ENCODE peak calls at places on chromosomes 7 and 10, in seven cellular contexts. W, K, N, D, U, L and Q are unnamed samples.

GRCh38 chr7:48875300-48875916 is 48.9 kb upstream of the CDC14C start:
- DNase-seq in W (peak), K (no peak), N (no peak), D (no peak), U (peak), L (peak), Q (peak)

GRCh38 chr10:132677096-132677904 is 108.6 kb downstream of the NKX6-2 start:
- DNase-seq in W (no peak), K (no peak), N (no peak), D (no peak), U (no peak), L (peak), Q (no peak)

GRCh38 chr7:124752310-124752709 is 13.3 kb downstream of the GPR37 start:
- DNase-seq in W (no peak), K (peak), N (no peak), D (no peak), U (no peak), L (no peak), Q (no peak)

GRCh38 chr10:87771871-87772500 is 46.0 kb downstream of the ATAD1 start:
- DNase-seq in W (no peak), K (peak), N (no peak), D (no peak), U (peak), L (no peak), Q (no peak)

GRCh38 chr10:118958984-118959916 is 70.3 kb upstream of the NANOS1 start:
- DNase-seq in W (peak), K (peak), N (no peak), D (no peak), U (peak), L (no peak), Q (peak)

GRCh38 chr10:17430647-17431355 is 23.6 kb downstream of the ST8SIA6 start:
- DNase-seq in W (peak), K (peak), N (no peak), D (peak), U (peak), L (peak), Q (peak)

GRCh38 chr10:32298066-32298812 is 48.7 kb downstream of the EPC1 start:
- DNase-seq in W (no peak), K (peak), N (no peak), D (peak), U (peak), L (no peak), Q (no peak)

GRCh38 chr7:30359957-30360356 is 75.6 kb downstream of the ZNRF2 start:
- DNase-seq in W (no peak), K (no peak), N (no peak), D (no peak), U (no peak), L (no peak), Q (no peak)

GRCh38 chr7:54339074-54339473 is 203.1 kb upstream of the VSTM2A start:
- DNase-seq in W (peak), K (no peak), N (no peak), D (no peak), U (no peak), L (no peak), Q (no peak)

GRCh38 chr7:114214454-114214853 is 200.2 kb upstream of the FOXP2 start:
- DNase-seq in W (no peak), K (no peak), N (no peak), D (no peak), U (no peak), L (no peak), Q (no peak)

GRCh38 chr7:76352193-76352592 is 6.6 kb downstream of the YWHAG start:
- DNase-seq in W (no peak), K (peak), N (no peak), D (no peak), U (no peak), L (no peak), Q (no peak)

GRCh38 chr7:46291064-46291463 is 370.0 kb upstream of the IGFBP3 start:
- DNase-seq in W (no peak), K (peak), N (no peak), D (no peak), U (no peak), L (no peak), Q (no peak)

GRCh38 chr7:54956021-54956420 is 62.8 kb upstream of the EGFR start:
- DNase-seq in W (no peak), K (no peak), N (no peak), D (no peak), U (no peak), L (no peak), Q (no peak)

GRCh38 chr10:26697163-26697921 is at the start of gene PDSS1:
- DNase-seq in W (peak), K (peak), N (peak), D (peak), U (peak), L (peak), Q (peak)

GRCh38 chr10:30943451-30943850 is 88.2 kb downstream of the ZNF438 start:
- DNase-seq in W (no peak), K (no peak), N (no peak), D (no peak), U (no peak), L (no peak), Q (no peak)

GRCh38 chr10:31133628-31134302 is 102.1 kb upstream of the ZNF438 start:
- DNase-seq in W (peak), K (peak), N (no peak), D (no peak), U (no peak), L (peak), Q (peak)

GRCh38 chr10:34172936-34173533 is 642.1 kb downstream of the PARD3 start:
- DNase-seq in W (no peak), K (no peak), N (no peak), D (no peak), U (no peak), L (no peak), Q (no peak)

GRCh38 chr7:71721742-71722141 is 589.8 kb downstream of the GALNT17 start:
- DNase-seq in W (no peak), K (no peak), N (no peak), D (no peak), U (no peak), L (no peak), Q (no peak)

GRCh38 chr10:48215983-48216505 is 58.5 kb downstream of the FRMPD2 start:
- DNase-seq in W (no peak), K (no peak), N (no peak), D (no peak), U (no peak), L (no peak), Q (no peak)

GRCh38 chr7:86848226-86848625 is 204.5 kb downstream of the GRM3 start:
- DNase-seq in W (no peak), K (no peak), N (no peak), D (no peak), U (no peak), L (no peak), Q (no peak)

GRCh38 chr10:131806646-131807317 is 94.0 kb upstream of the PPP2R2D start:
- DNase-seq in W (no peak), K (no peak), N (no peak), D (no peak), U (no peak), L (no peak), Q (no peak)

GRCh38 chr10:6319119-6319518 is 116.4 kb downstream of the PFKFB3 start:
- DNase-seq in W (no peak), K (no peak), N (no peak), D (no peak), U (no peak), L (no peak), Q (no peak)

GRCh38 chr10:93073539-93074136 is at the start of gene CYP26A1:
- DNase-seq in W (no peak), K (no peak), N (no peak), D (no peak), U (peak), L (peak), Q (no peak)

GRCh38 chr7:28315565-28316420 is 96.5 kb upstream of the CREB5 start:
- DNase-seq in W (no peak), K (peak), N (no peak), D (no peak), U (no peak), L (no peak), Q (peak)

GRCh38 chr10:47230482-47230881 is 69.5 kb upstream of the GDF10 start:
- DNase-seq in W (no peak), K (no peak), N (no peak), D (no peak), U (no peak), L (no peak), Q (no peak)

GRCh38 chr10:132407243-132407746 is 10.3 kb downstream of the PWWP2B start:
- DNase-seq in W (peak), K (no peak), N (no peak), D (no peak), U (no peak), L (peak), Q (peak)

GRCh38 chr10:68087338-68088029 is 12.4 kb upstream of the HERC4 start:
- DNase-seq in W (peak), K (no peak), N (no peak), D (no peak), U (peak), L (no peak), Q (no peak)

DNA sequence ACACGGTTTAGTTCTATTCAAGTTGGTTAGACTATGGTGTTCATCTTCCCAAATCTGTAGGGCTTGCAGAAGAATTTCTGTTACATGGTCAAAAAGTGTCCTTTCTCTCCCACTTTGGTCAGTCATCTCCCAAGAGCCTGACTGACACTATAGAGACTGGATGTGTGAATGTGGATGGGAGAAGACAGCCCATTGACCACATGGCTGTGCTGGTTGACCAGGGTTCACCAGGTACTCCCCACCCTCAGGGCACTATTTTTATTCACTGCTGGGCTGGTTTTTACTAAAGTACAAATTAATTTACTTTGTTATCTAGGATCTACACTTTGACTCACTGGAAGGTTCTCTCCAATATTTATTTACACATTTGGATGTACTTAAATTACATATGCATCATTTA is 2.3 kb downstream of the ZNF804B start:
- DNase-seq in W (no peak), K (no peak), N (no peak), D (no peak), U (no peak), L (no peak), Q (peak)
- TF ChIP-seq POLR2A in W (no peak), K (no peak), N (no peak), D (no peak), U (no peak), L (no peak), Q (no peak)

GRCh38 chr10:102501201-102502028 is 1.1 kb downstream of the ACTR1A start:
- DNase-seq in W (no peak), K (peak), N (no peak), D (no peak), U (no peak), L (no peak), Q (no peak)
- TF ChIP-seq POLR2A in W (peak), K (peak), N (no peak), D (no peak), U (no peak), L (peak), Q (no peak)

GRCh38 chr10:70969188-70969587 is 80.8 kb upstream of the PCBD1 start:
- DNase-seq in W (no peak), K (no peak), N (no peak), D (no peak), U (no peak), L (no peak), Q (no peak)
- TF ChIP-seq POLR2A in W (no peak), K (no peak), N (no peak), D (no peak), U (no peak), L (no peak), Q (no peak)

GRCh38 chr10:3786295-3786981 is 1.4 kb upstream of the KLF6 start:
- DNase-seq in W (peak), K (peak), N (no peak), D (peak), U (peak), L (peak), Q (peak)
- TF ChIP-seq POLR2A in W (no peak), K (peak), N (peak), D (peak), U (peak), L (peak), Q (no peak)

GRCh38 chr10:585502-585901 is 104.0 kb downstream of the DIP2C start:
- DNase-seq in W (no peak), K (no peak), N (no peak), D (no peak), U (no peak), L (no peak), Q (no peak)

GRCh38 chr10:583433-583832 is 106.0 kb downstream of the DIP2C start:
- DNase-seq in W (no peak), K (no peak), N (no peak), D (no peak), U (no peak), L (no peak), Q (no peak)

GRCh38 chr10:576130-576465 is 113.4 kb downstream of the DIP2C start:
- DNase-seq in W (peak), K (peak), N (no peak), D (no peak), U (no peak), L (no peak), Q (peak)

GRCh38 chr10:581776-582330 is 107.6 kb downstream of the DIP2C start:
- DNase-seq in W (no peak), K (peak), N (no peak), D (no peak), U (no peak), L (no peak), Q (no peak)

DNA sequence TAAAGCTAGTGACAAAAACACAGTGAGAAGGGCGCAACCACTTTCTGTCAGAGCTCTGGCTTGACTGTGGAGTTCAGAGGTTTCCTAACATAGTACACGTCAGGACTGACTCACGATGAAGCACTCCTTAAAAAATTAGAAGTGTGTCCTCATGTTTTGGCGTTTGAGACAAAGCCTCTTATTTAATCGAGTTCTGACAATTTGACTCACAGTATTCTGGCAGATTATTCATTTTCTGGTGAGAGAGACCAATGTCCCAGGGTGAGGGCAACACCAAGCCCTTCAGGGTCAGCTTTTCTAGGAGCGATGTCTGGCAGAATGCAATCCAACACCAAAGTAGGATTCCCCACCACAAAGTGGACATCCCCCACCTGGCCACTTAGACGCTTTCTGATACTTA is 108.7 kb downstream of the DIP2C start:
- DNase-seq in W (no peak), K (peak), N (no peak), D (no peak), U (no peak), L (no peak), Q (no peak)
- TF ChIP-seq POLR2A in W (no peak), K (no peak), N (no peak), D (no peak), U (no peak), L (no peak), Q (no peak)

GRCh38 chr10:104299031-104299904 is 30.3 kb downstream of the GSTO2 start:
- DNase-seq in W (peak), K (peak), N (no peak), D (no peak), U (no peak), L (no peak), Q (no peak)

GRCh38 chr10:104300736-104301292 is 31.8 kb downstream of the GSTO2 start:
- DNase-seq in W (peak), K (peak), N (no peak), D (no peak), U (peak), L (no peak), Q (peak)

GRCh38 chr10:104297697-104298660 is 29.0 kb downstream of the GSTO2 start:
- DNase-seq in W (no peak), K (peak), N (no peak), D (no peak), U (no peak), L (no peak), Q (no peak)

GRCh38 chr10:104301907-104302690 is 33.1 kb downstream of the GSTO2 start:
- DNase-seq in W (no peak), K (peak), N (no peak), D (no peak), U (no peak), L (no peak), Q (no peak)

DNA sequence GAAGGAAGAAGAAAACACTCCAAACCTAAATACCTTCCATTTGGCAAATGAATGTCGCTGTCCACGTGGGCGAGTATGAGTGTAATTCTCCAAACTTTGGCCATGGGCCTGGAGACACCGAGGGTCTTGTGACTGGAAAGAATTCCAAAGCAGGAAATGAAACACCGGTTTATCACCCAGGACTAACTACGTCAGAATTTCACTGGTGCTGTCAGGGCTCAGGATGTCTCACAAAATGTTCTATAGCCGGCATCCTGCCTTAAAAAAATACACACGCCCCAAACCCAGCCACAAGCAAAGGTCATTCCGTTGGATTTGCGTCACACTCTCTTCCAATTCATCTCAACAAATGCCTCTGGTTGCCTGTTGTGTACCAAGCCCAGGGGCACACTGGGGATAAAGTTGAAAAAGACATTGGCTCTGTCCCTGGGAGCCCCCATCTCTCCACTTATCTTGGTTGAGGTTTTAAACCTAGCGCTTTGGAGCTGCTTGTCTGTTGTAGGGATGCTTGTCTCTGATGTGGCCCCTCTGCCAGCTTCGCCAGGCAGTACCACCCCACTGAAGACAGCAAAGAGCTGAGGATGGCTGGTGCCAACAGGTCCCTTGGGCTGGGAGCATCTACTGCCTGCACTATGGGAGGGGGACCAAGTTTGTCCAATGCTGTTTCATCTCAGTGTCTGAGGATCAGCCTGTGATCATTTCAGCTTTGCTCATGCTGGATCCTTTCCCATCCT is 31.2 kb downstream of the GSTO2 start:
- DNase-seq in W (peak), K (peak), N (no peak), D (no peak), U (peak), L (no peak), Q (no peak)
- TF ChIP-seq POLR2A in W (peak), K (peak), N (no peak), D (no peak), U (no peak), L (no peak), Q (no peak)

GRCh38 chr7:139830292-139830691 is 1.2 kb downstream of the TBXAS1 start:
- DNase-seq in W (no peak), K (no peak), N (no peak), D (no peak), U (no peak), L (no peak), Q (no peak)

GRCh38 chr7:139830779-139831498 is 1.9 kb downstream of the TBXAS1 start:
- DNase-seq in W (no peak), K (no peak), N (no peak), D (no peak), U (no peak), L (no peak), Q (no peak)

GRCh38 chr7:139828446-139828845 is 618 bp upstream of the TBXAS1 start:
- DNase-seq in W (no peak), K (no peak), N (no peak), D (no peak), U (no peak), L (no peak), Q (no peak)

GRCh38 chr7:139829654-139830130 is 628 bp downstream of the TBXAS1 start:
- DNase-seq in W (no peak), K (peak), N (no peak), D (no peak), U (no peak), L (no peak), Q (no peak)

DNA sequence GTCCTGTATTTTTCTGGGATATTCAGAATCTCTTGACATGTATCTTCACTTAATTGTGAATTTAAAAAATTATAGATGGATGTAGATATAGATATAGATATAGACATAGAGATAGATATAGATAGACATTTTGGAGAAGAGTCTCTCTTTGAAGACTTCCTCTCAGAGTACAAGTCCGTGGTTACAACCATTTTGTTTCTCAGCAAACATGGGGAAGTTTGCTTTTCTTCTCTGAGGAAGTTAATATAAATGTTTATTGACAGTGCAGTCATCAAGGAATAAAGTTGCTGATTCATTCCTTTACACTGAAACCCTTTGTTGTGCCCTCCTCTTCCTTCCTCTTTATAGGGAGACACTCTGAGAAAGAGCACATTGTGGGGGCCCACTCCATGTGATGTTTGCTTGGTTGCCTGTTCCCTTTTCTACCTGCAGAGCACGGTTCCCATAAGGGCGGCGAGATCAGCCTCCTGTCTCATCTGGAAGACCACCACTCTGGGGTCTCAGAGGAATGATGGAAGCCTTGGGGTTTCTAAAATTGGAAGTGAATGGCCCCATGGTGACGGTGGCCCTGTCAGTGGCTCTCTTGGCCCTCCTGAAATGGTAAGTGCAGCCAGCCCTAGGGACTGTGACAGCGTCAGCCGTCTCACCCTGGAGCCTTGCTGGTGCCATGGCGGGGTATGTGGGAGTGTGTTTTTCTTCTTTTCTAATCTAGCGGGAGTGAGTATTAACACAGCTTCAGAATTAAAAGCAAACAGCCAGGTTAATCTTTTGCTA is at the start of gene TBXAS1:
- DNase-seq in W (peak), K (peak), N (no peak), D (no peak), U (peak), L (no peak), Q (no peak)
- TF ChIP-seq POLR2A in W (no peak), K (no peak), N (no peak), D (no peak), U (no peak), L (no peak), Q (no peak)

DNA sequence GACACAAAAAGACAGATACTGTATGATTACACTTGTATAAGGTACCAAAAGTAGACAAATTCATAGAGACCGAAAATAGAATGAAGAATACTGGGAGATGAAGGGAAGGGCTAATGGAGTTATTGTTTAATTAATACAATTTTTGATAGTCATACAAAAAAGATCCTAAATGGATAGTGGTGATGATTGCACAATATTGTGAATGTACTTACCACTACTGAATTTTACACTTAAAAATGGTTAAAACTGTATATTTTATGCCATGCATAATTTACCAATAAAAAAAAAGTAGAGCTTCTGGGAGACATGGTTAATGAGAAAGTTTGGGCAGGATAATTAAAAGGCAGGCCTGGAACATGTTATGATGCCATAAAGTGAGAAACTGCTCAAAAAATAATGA is 119.0 kb downstream of the ZPBP start:
- DNase-seq in W (no peak), K (no peak), N (no peak), D (no peak), U (no peak), L (no peak), Q (no peak)
- TF ChIP-seq POLR2A in W (no peak), K (no peak), N (no peak), D (no peak), U (no peak), L (no peak), Q (no peak)